ENCODE peak calls at places on chromosomes 7 and 10, in four cellular contexts. One of them, this sample, is unnamed.

GRCh38 chr10:44070282-44070681 is 314.6 kb downstream of the CXCL12 start:
- DNase-seq in GM23248: no peak
- DNase-seq in brain microvascular endothelial cell: no peak
- DNase-seq in Panc1: no peak
- DNase-seq in this sample: no peak

GRCh38 chr10:114550756-114551290 is 107.3 kb downstream of the ABLIM1 start:
- DNase-seq in brain microvascular endothelial cell: no peak
- DNase-seq in GM23248: peak
- DNase-seq in Panc1: no peak
- DNase-seq in this sample: peak

GRCh38 chr7:116730097-116731018 is 58.4 kb downstream of the MET start:
- DNase-seq in Panc1: no peak
- DNase-seq in brain microvascular endothelial cell: no peak
- DNase-seq in GM23248: no peak
- DNase-seq in this sample: no peak

GRCh38 chr7:105896407-105896842 is 20.0 kb upstream of the ATXN7L1 start:
- DNase-seq in GM23248: no peak
- DNase-seq in brain microvascular endothelial cell: no peak
- DNase-seq in Panc1: no peak
- DNase-seq in this sample: peak

GRCh38 chr10:27360581-27361172 is 120.1 kb upstream of the ACBD5 start:
- DNase-seq in Panc1: peak
- DNase-seq in GM23248: peak
- DNase-seq in brain microvascular endothelial cell: peak
- DNase-seq in this sample: peak

GRCh38 chr10:79241990-79242619 is 105.2 kb upstream of the PPIF start:
- DNase-seq in GM23248: peak
- DNase-seq in brain microvascular endothelial cell: no peak
- DNase-seq in Panc1: no peak
- DNase-seq in this sample: peak

GRCh38 chr7:17144313-17144712 is 154.1 kb upstream of the AHR start:
- DNase-seq in brain microvascular endothelial cell: peak
- DNase-seq in Panc1: no peak
- DNase-seq in GM23248: peak
- DNase-seq in this sample: no peak

GRCh38 chr7:42805601-42806000 is 106.3 kb downstream of the C7orf25 start:
- DNase-seq in brain microvascular endothelial cell: no peak
- DNase-seq in Panc1: no peak
- DNase-seq in GM23248: no peak
- DNase-seq in this sample: no peak

GRCh38 chr7:1555813-1556540 is at the start of gene TMEM184A:
- DNase-seq in Panc1: no peak
- DNase-seq in GM23248: no peak
- DNase-seq in brain microvascular endothelial cell: no peak
- DNase-seq in this sample: no peak

GRCh38 chr10:114100848-114101741 is 57.4 kb downstream of the ADRB1 start:
- DNase-seq in GM23248: peak
- DNase-seq in Panc1: no peak
- DNase-seq in brain microvascular endothelial cell: peak
- DNase-seq in this sample: peak

DNA sequence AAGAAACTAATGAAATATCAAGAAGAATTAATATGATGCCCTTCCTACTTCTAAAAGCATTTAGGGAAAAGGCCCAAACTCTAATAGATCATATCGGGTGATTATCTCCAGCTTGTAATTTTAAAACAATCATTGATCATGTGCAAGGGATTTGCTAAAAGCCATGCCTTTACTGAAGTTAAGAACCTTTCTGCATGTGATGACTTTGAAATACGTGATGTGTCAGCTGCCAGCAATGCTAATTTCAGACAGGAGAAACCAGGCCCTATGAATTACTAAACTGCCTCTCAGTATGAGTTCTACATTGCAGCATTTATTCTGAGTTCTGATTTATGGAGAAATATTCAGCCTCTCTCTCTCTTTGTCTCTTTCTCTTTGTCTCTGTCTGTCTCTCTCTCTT is 203.6 kb upstream of the AKR1E2 start:
- DNase-seq in Panc1: no peak
- DNase-seq in GM23248: peak
- DNase-seq in brain microvascular endothelial cell: no peak
- DNase-seq in this sample: no peak
- H3K27ac ChIP-seq in Panc1: no peak
- H3K27ac ChIP-seq in GM23248: no peak
- H3K27ac ChIP-seq in brain microvascular endothelial cell: no peak
- H3K27ac ChIP-seq in this sample: no peak

DNA sequence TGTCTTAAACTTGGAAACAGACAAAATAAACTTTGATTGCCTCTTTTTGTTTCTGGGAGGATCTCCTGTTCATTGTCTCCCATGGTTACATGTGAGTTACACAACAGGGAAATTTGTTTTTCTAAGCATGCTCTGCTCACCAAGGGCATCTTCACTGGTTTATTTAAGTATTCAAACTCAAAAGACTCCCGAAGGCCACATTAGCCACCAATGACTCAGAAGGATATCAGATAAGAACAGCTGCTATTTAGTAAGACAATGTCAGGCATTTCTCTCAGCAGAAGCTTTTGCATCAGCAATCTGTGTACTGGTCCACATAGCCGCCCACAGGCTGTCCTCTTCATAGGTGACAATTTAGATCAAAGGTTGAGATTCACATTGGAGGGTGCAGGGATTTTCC is 19.3 kb downstream of the OR6B1 start:
- DNase-seq in brain microvascular endothelial cell: peak
- DNase-seq in GM23248: peak
- DNase-seq in Panc1: no peak
- DNase-seq in this sample: peak
- H3K4me3 ChIP-seq in brain microvascular endothelial cell: no peak
- H3K4me3 ChIP-seq in GM23248: no peak
- H3K4me3 ChIP-seq in Panc1: no peak
- H3K4me3 ChIP-seq in this sample: no peak

GRCh38 chr10:6255548-6256061 is 52.9 kb downstream of the PFKFB3 start:
- DNase-seq in brain microvascular endothelial cell: no peak
- DNase-seq in Panc1: no peak
- DNase-seq in GM23248: no peak
- DNase-seq in this sample: no peak
- H3K27ac ChIP-seq in brain microvascular endothelial cell: no peak
- H3K27ac ChIP-seq in Panc1: no peak
- H3K27ac ChIP-seq in GM23248: no peak
- H3K27ac ChIP-seq in this sample: no peak

GRCh38 chr10:131834152-131834810 is 66.5 kb upstream of the PPP2R2D start:
- DNase-seq in brain microvascular endothelial cell: no peak
- DNase-seq in GM23248: no peak
- DNase-seq in Panc1: no peak
- DNase-seq in this sample: no peak
- H3K4me3 ChIP-seq in brain microvascular endothelial cell: no peak
- H3K4me3 ChIP-seq in GM23248: no peak
- H3K4me3 ChIP-seq in Panc1: no peak
- H3K4me3 ChIP-seq in this sample: no peak

GRCh38 chr10:95438781-95439180 is 122.4 kb downstream of the SORBS1 start:
- DNase-seq in GM23248: no peak
- DNase-seq in brain microvascular endothelial cell: no peak
- DNase-seq in Panc1: no peak
- DNase-seq in this sample: no peak
- H3K27ac ChIP-seq in GM23248: no peak
- H3K27ac ChIP-seq in brain microvascular endothelial cell: no peak
- H3K27ac ChIP-seq in Panc1: no peak
- H3K27ac ChIP-seq in this sample: no peak